ENCODE peak calls at places on chromosomes 3 and 15, in six cellular contexts. One of them, this sample, is unnamed. For H3K4me1, the result is how much of the 10 kb centered on the place peaks cover.

GRCh38 chr3:143749926-143750325 is 98.3 kb downstream of the SLC9A9 start:
- DNase-seq in fibroblast of lung: no peak
- DNase-seq in CD8-positive, alpha-beta memory T cell: no peak
- DNase-seq in neuronal stem cell: no peak
- DNase-seq in right lobe of liver: no peak
- DNase-seq in foreskin keratinocyte: no peak
- DNase-seq in this sample: no peak

GRCh38 chr3:149611149-149611548 is 46.7 kb downstream of the WWTR1 start:
- DNase-seq in fibroblast of lung: no peak
- DNase-seq in CD8-positive, alpha-beta memory T cell: no peak
- DNase-seq in neuronal stem cell: no peak
- DNase-seq in right lobe of liver: no peak
- DNase-seq in foreskin keratinocyte: no peak
- DNase-seq in this sample: no peak

GRCh38 chr3:16807981-16808380 is 76.8 kb upstream of the PLCL2 start:
- DNase-seq in fibroblast of lung: no peak
- DNase-seq in CD8-positive, alpha-beta memory T cell: no peak
- DNase-seq in neuronal stem cell: no peak
- DNase-seq in right lobe of liver: no peak
- DNase-seq in foreskin keratinocyte: no peak
- DNase-seq in this sample: no peak

GRCh38 chr3:169026543-169027181 is 636.9 kb downstream of the MECOM start:
- DNase-seq in fibroblast of lung: peak
- DNase-seq in CD8-positive, alpha-beta memory T cell: no peak
- DNase-seq in neuronal stem cell: no peak
- DNase-seq in right lobe of liver: no peak
- DNase-seq in foreskin keratinocyte: peak
- DNase-seq in this sample: no peak

GRCh38 chr3:28924744-28925360 is 356.0 kb upstream of the RBMS3 start:
- DNase-seq in fibroblast of lung: no peak
- DNase-seq in CD8-positive, alpha-beta memory T cell: no peak
- DNase-seq in neuronal stem cell: no peak
- DNase-seq in right lobe of liver: no peak
- DNase-seq in foreskin keratinocyte: no peak
- DNase-seq in this sample: no peak

GRCh38 chr3:40780801-40781406 is 256.1 kb downstream of the ZNF621 start:
- DNase-seq in fibroblast of lung: peak
- DNase-seq in CD8-positive, alpha-beta memory T cell: no peak
- DNase-seq in neuronal stem cell: peak
- DNase-seq in right lobe of liver: no peak
- DNase-seq in foreskin keratinocyte: peak
- DNase-seq in this sample: peak

GRCh38 chr3:46429671-46430070 is 22.6 kb downstream of the CCRL2 start:
- DNase-seq in fibroblast of lung: no peak
- DNase-seq in CD8-positive, alpha-beta memory T cell: no peak
- DNase-seq in neuronal stem cell: no peak
- DNase-seq in right lobe of liver: no peak
- DNase-seq in foreskin keratinocyte: peak
- DNase-seq in this sample: no peak

GRCh38 chr3:153495422-153495821 is 333.4 kb downstream of the RAP2B start:
- DNase-seq in fibroblast of lung: no peak
- DNase-seq in CD8-positive, alpha-beta memory T cell: no peak
- DNase-seq in neuronal stem cell: no peak
- DNase-seq in right lobe of liver: no peak
- DNase-seq in foreskin keratinocyte: no peak
- DNase-seq in this sample: no peak

GRCh38 chr15:34124656-34125055 is 22.8 kb downstream of the PGBD4 start:
- DNase-seq in fibroblast of lung: no peak
- DNase-seq in CD8-positive, alpha-beta memory T cell: no peak
- DNase-seq in neuronal stem cell: no peak
- DNase-seq in right lobe of liver: no peak
- DNase-seq in foreskin keratinocyte: no peak
- DNase-seq in this sample: no peak
- H3K4me1 ChIP-seq in fibroblast of lung: under half
- H3K4me1 ChIP-seq in CD8-positive, alpha-beta memory T cell: under half
- H3K4me1 ChIP-seq in neuronal stem cell: under half
- H3K4me1 ChIP-seq in right lobe of liver: under half
- H3K4me1 ChIP-seq in foreskin keratinocyte: under half
- H3K4me1 ChIP-seq in this sample: under half

DNA sequence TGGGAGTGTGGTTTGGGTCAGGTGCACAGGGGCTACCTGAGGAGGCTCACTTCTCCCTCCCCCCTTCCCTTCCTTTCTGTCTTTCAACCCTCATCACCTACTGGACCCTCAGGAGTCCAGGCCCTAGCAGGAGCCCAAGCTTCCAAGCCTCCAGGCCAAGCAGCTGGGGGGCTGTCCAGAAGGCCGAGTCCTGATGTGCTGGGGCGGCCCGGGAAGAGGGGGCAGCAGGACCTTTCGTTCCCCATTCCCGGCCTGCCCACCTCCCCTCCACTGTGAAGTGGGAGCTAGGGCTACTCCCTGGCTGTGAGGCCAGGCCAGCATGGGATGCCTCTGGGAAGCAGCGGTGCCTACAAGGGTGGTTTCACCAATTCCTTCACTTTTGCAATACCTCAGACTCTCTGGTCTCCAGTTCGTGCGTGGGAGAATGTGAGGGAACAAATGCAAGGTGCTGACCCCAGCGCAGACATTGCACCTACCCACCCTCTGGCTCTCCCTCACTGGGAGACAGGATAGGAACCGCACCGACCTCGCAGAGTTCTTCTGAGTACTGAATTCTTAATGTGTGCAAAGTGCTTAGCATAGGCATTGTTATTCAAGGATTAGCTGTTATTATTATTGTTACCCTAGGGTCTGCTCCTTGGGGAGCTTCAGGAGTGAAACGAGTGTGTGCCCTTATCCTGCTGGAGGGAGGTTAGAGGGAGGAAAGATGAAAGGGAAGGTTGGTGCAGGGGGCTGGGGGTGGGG is 2.5 kb downstream of the EPHB3 start:
- DNase-seq in fibroblast of lung: no peak
- DNase-seq in CD8-positive, alpha-beta memory T cell: no peak
- DNase-seq in neuronal stem cell: no peak
- DNase-seq in right lobe of liver: no peak
- DNase-seq in foreskin keratinocyte: no peak
- DNase-seq in this sample: no peak
- H3K4me1 ChIP-seq in fibroblast of lung: under half
- H3K4me1 ChIP-seq in CD8-positive, alpha-beta memory T cell: under half
- H3K4me1 ChIP-seq in neuronal stem cell: under half
- H3K4me1 ChIP-seq in right lobe of liver: under half
- H3K4me1 ChIP-seq in foreskin keratinocyte: under half
- H3K4me1 ChIP-seq in this sample: under half

GRCh38 chr3:127777861-127778711 is 44.2 kb downstream of the MGLL start:
- DNase-seq in fibroblast of lung: no peak
- DNase-seq in CD8-positive, alpha-beta memory T cell: no peak
- DNase-seq in neuronal stem cell: no peak
- DNase-seq in right lobe of liver: no peak
- DNase-seq in foreskin keratinocyte: no peak
- DNase-seq in this sample: peak
- H3K4me1 ChIP-seq in fibroblast of lung: under half
- H3K4me1 ChIP-seq in CD8-positive, alpha-beta memory T cell: under half
- H3K4me1 ChIP-seq in neuronal stem cell: under half
- H3K4me1 ChIP-seq in right lobe of liver: under half
- H3K4me1 ChIP-seq in foreskin keratinocyte: under half
- H3K4me1 ChIP-seq in this sample: half or more

GRCh38 chr3:177185035-177185574 is 12.2 kb downstream of the TBL1XR1 start:
- DNase-seq in fibroblast of lung: no peak
- DNase-seq in CD8-positive, alpha-beta memory T cell: no peak
- DNase-seq in neuronal stem cell: no peak
- DNase-seq in right lobe of liver: no peak
- DNase-seq in foreskin keratinocyte: no peak
- DNase-seq in this sample: no peak
- H3K4me1 ChIP-seq in fibroblast of lung: under half
- H3K4me1 ChIP-seq in CD8-positive, alpha-beta memory T cell: under half
- H3K4me1 ChIP-seq in neuronal stem cell: under half
- H3K4me1 ChIP-seq in right lobe of liver: under half
- H3K4me1 ChIP-seq in foreskin keratinocyte: under half
- H3K4me1 ChIP-seq in this sample: half or more